ENCODE peak calls at places on chromosomes 4 and X, in five cellular contexts. One of them, this sample, is unnamed.

GRCh38 chrX:115174548-115174947 is 14.7 kb upstream of the RBMXL3 start:
- DNase-seq in NT2/D1: no peak
- DNase-seq in activated T-cell treated with anti-CD3 and anti-CD28 coated beads, Interleukin-2, amount 50 U/mL, for 72 hours: no peak
- DNase-seq in astrocyte of the spinal cord: no peak
- DNase-seq in EL: peak; percentile 29
- DNase-seq in this sample: no peak

GRCh38 chr4:186260504-186261448 is 5.2 kb upstream of the F11 start:
- DNase-seq in astrocyte of the spinal cord: no peak
- DNase-seq in activated T-cell treated with anti-CD3 and anti-CD28 coated beads, Interleukin-2, amount 50 U/mL, for 72 hours: no peak
- DNase-seq in NT2/D1: no peak
- DNase-seq in EL: no peak
- DNase-seq in this sample: peak; percentile 13

GRCh38 chr4:39855909-39856512 is 121.7 kb downstream of the PDS5A start:
- DNase-seq in EL: peak; percentile 68
- DNase-seq in NT2/D1: no peak
- DNase-seq in astrocyte of the spinal cord: peak; percentile 33
- DNase-seq in activated T-cell treated with anti-CD3 and anti-CD28 coated beads, Interleukin-2, amount 50 U/mL, for 72 hours: no peak
- DNase-seq in this sample: peak; percentile 57

GRCh38 chr4:118327554-118328241 is 25.1 kb downstream of the PRSS12 start:
- DNase-seq in astrocyte of the spinal cord: no peak
- DNase-seq in EL: peak; percentile 69
- DNase-seq in activated T-cell treated with anti-CD3 and anti-CD28 coated beads, Interleukin-2, amount 50 U/mL, for 72 hours: no peak
- DNase-seq in NT2/D1: no peak
- DNase-seq in this sample: no peak

GRCh38 chr4:70945046-70945445 is 42.9 kb downstream of the MOB1B start:
- DNase-seq in EL: no peak
- DNase-seq in astrocyte of the spinal cord: no peak
- DNase-seq in NT2/D1: no peak
- DNase-seq in activated T-cell treated with anti-CD3 and anti-CD28 coated beads, Interleukin-2, amount 50 U/mL, for 72 hours: no peak
- DNase-seq in this sample: no peak

GRCh38 chr4:182695009-182695408 is 222.2 kb downstream of the DCTD start:
- DNase-seq in NT2/D1: no peak
- DNase-seq in astrocyte of the spinal cord: no peak
- DNase-seq in EL: no peak
- DNase-seq in activated T-cell treated with anti-CD3 and anti-CD28 coated beads, Interleukin-2, amount 50 U/mL, for 72 hours: no peak
- DNase-seq in this sample: no peak

GRCh38 chr4:155666701-155667537 is at the start of gene GUCY1A1:
- DNase-seq in NT2/D1: no peak
- DNase-seq in EL: peak; percentile 13
- DNase-seq in activated T-cell treated with anti-CD3 and anti-CD28 coated beads, Interleukin-2, amount 50 U/mL, for 72 hours: peak; percentile 36
- DNase-seq in astrocyte of the spinal cord: peak; percentile 15
- DNase-seq in this sample: no peak

GRCh38 chr4:26321326-26322276 is 787 bp downstream of the RBPJ start:
- DNase-seq in activated T-cell treated with anti-CD3 and anti-CD28 coated beads, Interleukin-2, amount 50 U/mL, for 72 hours: peak; percentile 38
- DNase-seq in astrocyte of the spinal cord: no peak
- DNase-seq in EL: peak; percentile 31
- DNase-seq in NT2/D1: no peak
- DNase-seq in this sample: peak; percentile 53

GRCh38 chrX:26050099-26050498 is 88.0 kb upstream of the MAGEB18 start:
- DNase-seq in astrocyte of the spinal cord: no peak
- DNase-seq in NT2/D1: no peak
- DNase-seq in activated T-cell treated with anti-CD3 and anti-CD28 coated beads, Interleukin-2, amount 50 U/mL, for 72 hours: no peak
- DNase-seq in EL: no peak
- DNase-seq in this sample: no peak

GRCh38 chr4:57303012-57303751 is 193.0 kb upstream of the IGFBP7 start:
- DNase-seq in EL: peak; percentile 24
- DNase-seq in astrocyte of the spinal cord: no peak
- DNase-seq in activated T-cell treated with anti-CD3 and anti-CD28 coated beads, Interleukin-2, amount 50 U/mL, for 72 hours: no peak
- DNase-seq in NT2/D1: no peak
- DNase-seq in this sample: no peak

GRCh38 chrX:50147972-50148371 is 52.8 kb downstream of the AKAP4 start:
- DNase-seq in astrocyte of the spinal cord: no peak
- DNase-seq in NT2/D1: no peak
- DNase-seq in activated T-cell treated with anti-CD3 and anti-CD28 coated beads, Interleukin-2, amount 50 U/mL, for 72 hours: no peak
- DNase-seq in EL: no peak
- DNase-seq in this sample: no peak

GRCh38 chr4:106201373-106201772 is 114.6 kb downstream of the TBCK start:
- DNase-seq in activated T-cell treated with anti-CD3 and anti-CD28 coated beads, Interleukin-2, amount 50 U/mL, for 72 hours: no peak
- DNase-seq in NT2/D1: no peak
- DNase-seq in astrocyte of the spinal cord: peak; percentile 22
- DNase-seq in EL: no peak
- DNase-seq in this sample: peak; percentile 26

GRCh38 chr4:24753519-24753918 is 41.9 kb upstream of the SOD3 start:
- DNase-seq in astrocyte of the spinal cord: no peak
- DNase-seq in activated T-cell treated with anti-CD3 and anti-CD28 coated beads, Interleukin-2, amount 50 U/mL, for 72 hours: no peak
- DNase-seq in NT2/D1: no peak
- DNase-seq in EL: peak; percentile 88
- DNase-seq in this sample: no peak